ENCODE peak calls at places on chromosome 5, in four cellular contexts. G is progenitor cell of endocrine pancreas, D is heart left ventricle, H is GDM1. W is an unnamed sample.

GRCh38 chr5:122463221-122463620 is 151.2 kb downstream of the SNCAIP start:
- DNase-seq in G (no peak), D (no peak), H (no peak), W (no peak)

GRCh38 chr5:40052812-40053211 is 626.9 kb upstream of the PTGER4 start:
- DNase-seq in G (no peak), D (no peak), H (no peak), W (no peak)

GRCh38 chr5:96200611-96201010 is 232.4 kb downstream of the PCSK1 start:
- DNase-seq in G (no peak), D (no peak), H (no peak), W (no peak)

GRCh38 chr5:28165116-28165515 is 1126.7 kb upstream of the CDH9 start:
- DNase-seq in G (no peak), D (no peak), H (no peak), W (no peak)

GRCh38 chr5:73945505-73945904 is 319.5 kb downstream of the ARHGEF28 start:
- DNase-seq in G (no peak), D (no peak), H (no peak), W (no peak)

GRCh38 chr5:172816887-172817418 is 17.1 kb upstream of the ERGIC1 start:
- DNase-seq in G (no peak), D (no peak), H (no peak), W (no peak)

GRCh38 chr5:92017786-92018185 is 634.7 kb upstream of the ARRDC3 start:
- DNase-seq in G (no peak), D (no peak), H (no peak), W (no peak)

GRCh38 chr5:177133119-177133844 is at the start of gene NSD1:
- DNase-seq in G (peak), D (peak), H (peak), W (peak)

GRCh38 chr5:80408976-80409926 is 1.4 kb downstream of the ZFYVE16 start:
- DNase-seq in G (no peak), D (no peak), H (no peak), W (no peak)

GRCh38 chr5:143340891-143341685 is 62.4 kb downstream of the NR3C1 start:
- DNase-seq in G (no peak), D (no peak), H (no peak), W (no peak)

GRCh38 chr5:37495210-37495609 is 116.1 kb downstream of the WDR70 start:
- DNase-seq in G (no peak), D (no peak), H (peak), W (no peak)

GRCh38 chr5:61184708-61185107 is 22.4 kb upstream of the SMIM15 start:
- DNase-seq in G (no peak), D (no peak), H (no peak), W (no peak)

GRCh38 chr5:134438641-134439621 is 27.2 kb upstream of the CDKN2AIPNL start:
- DNase-seq in G (no peak), D (peak), H (no peak), W (no peak)

GRCh38 chr5:58240286-58240685 is 219.6 kb downstream of the PLK2 start:
- DNase-seq in G (no peak), D (no peak), H (no peak), W (no peak)

W was measured in neuronal stem cell.